ENCODE peak calls at places on chromosomes 11 and 22, in six cellular contexts. C is activated naive CD4-positive, alpha-beta T cell; K is germinal center; E is iPS-NIHi11; H is transverse colon; F is stimulated activated CD8-positive, alpha-beta memory T cell treated with anti-CD3 and anti-CD28 coated beads, Interleukin-4, amount 100 ng/mL, for 1 hour. M is an unnamed sample.

GRCh38 chr11:12185106-12185690 is 74.8 kb downstream of the MICAL2 start:
- DNase-seq in C (no peak), K (no peak), H (no peak), E (no peak), F (no peak), M (no peak)

GRCh38 chr11:119578466-119579220 is 150.4 kb downstream of the NECTIN1 start:
- DNase-seq in F (no peak), K (no peak), E (no peak), C (no peak), H (no peak), M (no peak)

GRCh38 chr22:23591203-23591791 is 11.2 kb upstream of the IGLL1 start:
- DNase-seq in C (peak), F (peak), H (peak), K (peak), E (peak), M (peak)

GRCh38 chr11:130641884-130642283 is 193.4 kb downstream of the ADAMTS15 start:
- DNase-seq in E (no peak), F (no peak), C (no peak), H (no peak), K (no peak), M (no peak)

GRCh38 chr11:117959438-117960149 is 26.6 kb upstream of the IL10RA start:
- DNase-seq in C (no peak), E (no peak), K (no peak), F (no peak), H (no peak), M (no peak)

GRCh38 chr22:38657248-38657909 is 941 bp downstream of the CBY1 start:
- DNase-seq in F (no peak), E (no peak), C (no peak), H (peak), K (peak), M (no peak)

GRCh38 chr11:14336507-14337503 is 22.2 kb downstream of the RRAS2 start:
- DNase-seq in K (no peak), C (no peak), F (no peak), H (no peak), E (no peak), M (no peak)

GRCh38 chr11:112610996-112611795 is 350.0 kb upstream of the NCAM1 start:
- DNase-seq in F (no peak), C (no peak), E (no peak), K (no peak), H (no peak), M (no peak)

GRCh38 chr22:33894515-33894914 is 25.8 kb downstream of the LARGE1 start:
- DNase-seq in C (no peak), E (no peak), F (no peak), K (no peak), H (no peak), M (no peak)

GRCh38 chr11:72781313-72782080 is 12.3 kb downstream of the STARD10 start:
- DNase-seq in C (no peak), E (peak), F (peak), H (peak), K (peak), M (no peak)

GRCh38 chr11:118081241-118081958 is 4.5 kb downstream of the TMPRSS4 start:
- DNase-seq in F (no peak), E (no peak), K (no peak), C (no peak), H (no peak), M (no peak)

GRCh38 chr22:50260801-50261614 is 475 bp downstream of the MAPK12 start:
- DNase-seq in H (no peak), E (peak), C (no peak), F (no peak), K (no peak), M (no peak)

GRCh38 chr22:45149671-45150070 is 14.1 kb upstream of the NUP50 start:
- DNase-seq in C (no peak), H (no peak), E (no peak), K (no peak), F (no peak), M (no peak)

GRCh38 chr11:76315182-76315853 is 65.6 kb downstream of the THAP12 start:
- DNase-seq in K (no peak), E (no peak), H (no peak), F (no peak), C (no peak), M (no peak)

GRCh38 chr11:10540546-10540914 is 457 bp downstream of the RNF141 start:
- DNase-seq in C (no peak), K (no peak), E (peak), H (no peak), F (no peak), M (no peak)

GRCh38 chr11:133821776-133822175 is 23.5 kb downstream of the SPATA19 start:
- DNase-seq in K (peak), F (no peak), H (peak), E (peak), C (no peak), M (no peak)

GRCh38 chr22:48635825-48636224 is 1191.8 kb downstream of the BRD1 start:
- DNase-seq in K (no peak), C (no peak), F (no peak), E (no peak), H (peak), M (no peak)

GRCh38 chr22:19463491-19464469 is 15.2 kb downstream of the UFD1 start:
- DNase-seq in F (no peak), E (no peak), K (no peak), H (no peak), C (no peak), M (no peak)

GRCh38 chr11:8025123-8025522 is 38.0 kb downstream of the EIF3F start:
- DNase-seq in K (no peak), F (no peak), E (no peak), H (no peak), C (no peak), M (no peak)

GRCh38 chr11:78200553-78200952 is 11.8 kb downstream of the USP35 start:
- DNase-seq in H (no peak), F (no peak), K (no peak), E (no peak), C (no peak), M (no peak)

GRCh38 chr11:1852885-1853284 is at the start of gene LSP1:
- DNase-seq in C (peak), K (peak), F (peak), H (peak), E (no peak), M (no peak)

GRCh38 chr22:30441088-30441487 is 15.5 kb downstream of the MTFP1 start:
- DNase-seq in E (no peak), H (no peak), K (no peak), F (no peak), C (no peak), M (no peak)

GRCh38 chr22:17269607-17270261 is 50.5 kb upstream of the ADA2 start:
- DNase-seq in E (no peak), C (no peak), F (no peak), K (no peak), H (peak), M (no peak)